ENCODE peak calls at places on chromosome 6, in five cellular contexts. Z is GM12865, T is ovary, Y is heart left ventricle, H is cardiac muscle cell. R is an unnamed sample.

GRCh38 chr6:37127961-37128862 is 41.7 kb upstream of the PIM1 start:
- DNase-seq in Z (peak), T (no peak), Y (no peak), H (peak), R (no peak)

GRCh38 chr6:169190144-169190584 is 63.5 kb downstream of the THBS2 start:
- DNase-seq in Z (no peak), T (peak), Y (peak), H (no peak), R (no peak)

GRCh38 chr6:109623288-109623687 is 67.7 kb downstream of the AK9 start:
- DNase-seq in Z (no peak), T (no peak), Y (no peak), H (no peak), R (no peak)

GRCh38 chr6:90294614-90294988 is 2.0 kb downstream of the BACH2 start:
- DNase-seq in Z (peak), T (peak), Y (no peak), H (peak), R (no peak)

GRCh38 chr6:30325150-30325872 is 1.4 kb upstream of the TRIM39 start:
- DNase-seq in Z (peak), T (no peak), Y (peak), H (no peak), R (peak)

GRCh38 chr6:17968081-17968518 is 19.3 kb downstream of the KIF13A start:
- DNase-seq in Z (no peak), T (no peak), Y (no peak), H (no peak), R (no peak)

GRCh38 chr6:84763397-84764331 is 734 bp downstream of the TBX18 start:
- DNase-seq in Z (no peak), T (peak), Y (peak), H (peak), R (no peak)

GRCh38 chr6:106309766-106310373 is 15.7 kb downstream of the ATG5 start:
- DNase-seq in Z (no peak), T (no peak), Y (no peak), H (no peak), R (no peak)

GRCh38 chr6:33787336-33787953 is 1.5 kb downstream of the LEMD2 start:
- DNase-seq in Z (no peak), T (no peak), Y (no peak), H (no peak), R (no peak)

GRCh38 chr6:139597781-139598368 is 223.4 kb upstream of the CITED2 start:
- DNase-seq in Z (no peak), T (peak), Y (peak), H (no peak), R (no peak)

GRCh38 chr6:160950507-160950906 is 41.1 kb upstream of the MAP3K4 start:
- DNase-seq in Z (no peak), T (no peak), Y (no peak), H (no peak), R (no peak)

GRCh38 chr6:328184-328670 is 35.9 kb downstream of the DUSP22 start:
- DNase-seq in Z (peak), T (no peak), Y (peak), H (no peak), R (peak)

GRCh38 chr6:148251891-148252290 is 90.7 kb upstream of the SASH1 start:
- DNase-seq in Z (no peak), T (no peak), Y (no peak), H (no peak), R (no peak)

GRCh38 chr6:25489399-25489798 is 162.6 kb upstream of the SCGN start:
- DNase-seq in Z (peak), T (no peak), Y (no peak), H (no peak), R (no peak)

GRCh38 chr6:90230547-90231240 is 65.9 kb downstream of the BACH2 start:
- DNase-seq in Z (no peak), T (no peak), Y (no peak), H (no peak), R (no peak)

GRCh38 chr6:139881728-139882211 is 507.3 kb upstream of the CITED2 start:
- DNase-seq in Z (peak), T (no peak), Y (no peak), H (peak), R (peak)

GRCh38 chr6:137653698-137654059 is 159.5 kb upstream of the OLIG3 start:
- DNase-seq in Z (no peak), T (no peak), Y (no peak), H (no peak), R (no peak)

GRCh38 chr6:159169193-159169555 is at the start of gene FNDC1:
- DNase-seq in Z (peak), T (peak), Y (no peak), H (peak), R (peak)

GRCh38 chr6:135880066-135880972 is 28.8 kb downstream of the PDE7B start:
- DNase-seq in Z (peak), T (no peak), Y (no peak), H (no peak), R (peak)

GRCh38 chr6:8623441-8623840 is 188.1 kb upstream of the SLC35B3 start:
- DNase-seq in Z (no peak), T (no peak), Y (no peak), H (no peak), R (no peak)

GRCh38 chr6:89895273-89895874 is 1.1 kb downstream of the GJA10 start:
- DNase-seq in Z (no peak), T (no peak), Y (no peak), H (peak), R (peak)

GRCh38 chr6:89079611-89080213 is 839 bp upstream of the PNRC1 start:
- DNase-seq in Z (peak), T (peak), Y (peak), H (peak), R (peak)

GRCh38 chr6:169428532-169428931 is 174.9 kb upstream of the THBS2 start:
- DNase-seq in Z (no peak), T (peak), Y (peak), H (no peak), R (no peak)

GRCh38 chr6:79997728-79998127 is 6.7 kb upstream of the TTK start:
- DNase-seq in Z (no peak), T (no peak), Y (no peak), H (no peak), R (no peak)

GRCh38 chr6:79079425-79080130 is 1.5 kb upstream of the PHIP start:
- DNase-seq in Z (no peak), T (no peak), Y (no peak), H (peak), R (peak)

GRCh38 chr6:106973018-106973840 is 1.3 kb downstream of the CD24 start:
- DNase-seq in Z (no peak), T (no peak), Y (no peak), H (peak), R (no peak)

GRCh38 chr6:111759413-111759835 is 113.8 kb downstream of the FYN start:
- DNase-seq in Z (no peak), T (no peak), Y (no peak), H (no peak), R (no peak)

DNA sequence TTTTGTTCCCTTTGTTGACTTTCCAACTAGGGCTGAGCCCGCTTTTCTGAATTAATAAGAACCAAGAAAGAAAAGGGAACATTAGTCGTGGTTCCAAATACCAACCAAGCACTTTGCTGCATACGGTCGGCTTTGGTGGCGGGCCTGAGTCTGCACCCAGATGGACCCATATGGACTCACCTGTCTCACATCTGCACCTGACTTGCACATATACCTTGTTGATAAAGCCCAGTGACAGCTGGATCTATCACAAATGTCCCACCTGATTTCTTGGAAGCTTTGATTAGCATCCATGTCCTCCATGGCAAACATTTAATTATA is 39.0 kb downstream of the TPD52L1 start:
- DNase-seq in Z (no peak), T (no peak), Y (no peak), H (no peak), R (no peak)
- TF ChIP-seq CTCF in Z (no peak), T (no peak), Y (no peak), H (no peak), R (no peak)

GRCh38 chr6:27251672-27252251 is 4.3 kb downstream of the PRSS16 start:
- DNase-seq in Z (peak), T (peak), Y (no peak), H (peak), R (peak)
- TF ChIP-seq CTCF in Z (peak), T (no peak), Y (no peak), H (peak), R (peak)

DNA sequence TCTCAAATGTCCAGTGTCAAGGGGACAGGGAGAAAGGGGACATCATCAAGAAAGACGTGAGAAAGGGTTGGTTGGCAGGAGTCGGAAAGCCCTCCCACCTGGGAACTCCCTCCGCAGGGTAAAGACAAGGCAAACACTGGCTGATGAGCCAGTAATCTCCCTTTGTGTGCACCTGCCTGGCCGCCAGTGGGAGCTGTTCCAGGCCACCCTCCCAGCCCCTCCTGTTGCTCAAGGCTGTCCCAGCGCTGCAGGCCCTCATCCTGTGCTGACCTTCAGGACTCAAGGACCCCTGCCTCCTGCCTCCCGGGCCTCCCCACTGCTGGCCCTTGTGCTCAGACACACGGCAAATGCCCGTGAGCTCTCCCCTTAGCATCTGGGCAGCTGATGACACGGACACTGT is 7.4 kb downstream of the FRMD1 start:
- DNase-seq in Z (no peak), T (no peak), Y (no peak), H (peak), R (no peak)
- TF ChIP-seq CTCF in Z (peak), T (no peak), Y (no peak), H (no peak), R (no peak)

DNA sequence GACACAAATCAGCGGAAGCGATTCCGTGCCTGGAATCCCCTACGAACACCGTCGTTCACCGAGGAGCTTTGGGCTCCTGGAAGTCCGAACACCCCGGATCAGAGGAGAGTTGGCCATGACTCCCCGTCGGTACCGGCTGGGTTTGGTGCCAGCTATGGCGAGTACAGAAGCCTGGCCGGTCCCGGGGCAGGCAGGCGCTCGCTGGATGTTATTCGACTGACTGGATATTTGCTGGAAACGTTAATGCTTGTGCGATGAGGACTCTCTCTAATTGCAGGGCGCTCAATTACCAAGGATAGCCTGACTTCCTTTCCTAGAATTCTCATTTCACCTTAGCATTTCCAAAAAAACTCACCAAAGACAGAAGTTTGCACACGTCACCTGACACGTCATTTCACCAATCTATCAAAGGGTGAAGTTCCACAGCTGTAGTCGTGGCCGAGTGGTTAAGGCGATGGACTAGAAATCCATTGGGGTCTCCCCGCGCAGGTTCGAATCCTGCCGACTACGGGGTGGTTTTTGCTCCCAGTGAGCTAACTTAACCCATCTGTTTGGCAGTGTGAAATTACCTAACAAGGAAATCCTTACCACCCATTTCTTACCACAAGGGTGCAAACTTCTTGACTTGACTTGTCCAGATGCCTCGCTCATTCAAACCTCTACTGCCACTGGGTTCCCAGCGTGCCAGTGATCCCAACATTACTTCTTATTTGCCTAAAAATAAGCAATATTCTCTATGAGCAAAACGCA is 22.7 kb upstream of the ZNF184 start:
- DNase-seq in Z (peak), T (peak), Y (peak), H (peak), R (peak)
- TF ChIP-seq CTCF in Z (no peak), T (no peak), Y (no peak), H (no peak), R (peak)

GRCh38 chr6:56381852-56382251 is 134.5 kb upstream of the COL21A1 start:
- DNase-seq in Z (peak), T (no peak), Y (no peak), H (no peak), R (no peak)
- TF ChIP-seq CTCF in Z (no peak), T (no peak), Y (no peak), H (no peak), R (no peak)

GRCh38 chr6:157358287-157358686 is 22.7 kb upstream of the ZDHHC14 start:
- DNase-seq in Z (no peak), T (no peak), Y (no peak), H (no peak), R (peak)
- TF ChIP-seq CTCF in Z (no peak), T (no peak), Y (no peak), H (no peak), R (no peak)

DNA sequence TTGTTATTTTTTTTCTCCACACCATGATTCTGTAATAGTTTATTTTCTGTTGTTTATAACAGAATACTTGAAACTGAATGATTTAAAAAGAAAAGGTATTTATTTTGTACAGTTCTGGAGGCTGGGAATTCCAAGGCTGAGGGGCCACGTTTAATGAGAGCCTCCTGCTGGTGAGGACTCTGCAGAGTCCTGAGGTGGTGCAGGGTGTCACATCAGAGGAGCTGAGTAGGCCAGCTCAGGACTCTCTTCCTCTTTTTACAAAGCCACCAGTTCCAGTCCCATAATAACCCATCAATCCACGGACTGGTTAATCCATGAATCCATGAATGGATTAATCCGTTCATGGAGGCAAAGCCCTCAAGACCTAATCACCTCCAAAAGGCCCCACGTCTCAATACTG is 71.6 kb downstream of the TFAP2A start:
- DNase-seq in Z (no peak), T (no peak), Y (no peak), H (no peak), R (peak)
- TF ChIP-seq CTCF in Z (no peak), T (no peak), Y (no peak), H (no peak), R (peak)

GRCh38 chr6:95654176-95654575 is 76.8 kb downstream of the MANEA start:
- DNase-seq in Z (no peak), T (no peak), Y (no peak), H (no peak), R (no peak)

GRCh38 chr6:95649451-95649850 is 72.1 kb downstream of the MANEA start:
- DNase-seq in Z (no peak), T (no peak), Y (no peak), H (no peak), R (no peak)

GRCh38 chr6:95648636-95649035 is 71.3 kb downstream of the MANEA start:
- DNase-seq in Z (peak), T (no peak), Y (no peak), H (no peak), R (peak)
- TF ChIP-seq CTCF in Z (no peak), T (no peak), Y (no peak), H (no peak), R (no peak)

R was measured in NB4.